ENCODE peak calls at places on chromosomes 3 and 15, in five cellular contexts. I is CD8-positive, alpha-beta memory T cell; R is AG10803; J is HTR-8/SVneo; C is uterus. N is an unnamed sample.

GRCh38 chr3:117045143-117045542 is 335.6 kb downstream of the TUSC7 start:
- DNase-seq in J (no peak), I (no peak), C (no peak), R (no peak), N (no peak)

GRCh38 chr3:125062904-125063618 is 7.3 kb upstream of the HEG1 start:
- DNase-seq in R (peak), J (peak), I (no peak), C (peak), N (no peak)

GRCh38 chr15:79179108-79179561 is 88.6 kb upstream of the RASGRF1 start:
- DNase-seq in I (no peak), R (no peak), C (no peak), J (peak), N (no peak)

GRCh38 chr15:25777047-25777446 is 86.1 kb downstream of the ATP10A start:
- DNase-seq in I (no peak), J (no peak), R (no peak), C (no peak), N (peak)

GRCh38 chr3:169822983-169823382 is 10.3 kb upstream of the LRRC34 start:
- DNase-seq in J (no peak), C (no peak), R (no peak), I (no peak), N (no peak)

GRCh38 chr15:63211549-63211948 is 22.1 kb downstream of the RAB8B start:
- DNase-seq in R (no peak), J (no peak), I (no peak), C (no peak), N (no peak)

GRCh38 chr3:193879099-193879863 is 256.7 kb upstream of the HES1 start:
- DNase-seq in R (no peak), C (no peak), J (no peak), I (no peak), N (no peak)

GRCh38 chr15:81809543-81809942 is 236.3 kb downstream of the MEX3B start:
- DNase-seq in C (no peak), J (peak), R (peak), I (no peak), N (no peak)

GRCh38 chr3:115190747-115191146 is 43.7 kb upstream of the ZBTB20 start:
- DNase-seq in R (no peak), J (no peak), C (no peak), I (no peak), N (no peak)

GRCh38 chr15:41507820-41508290 is 5.8 kb downstream of the LTK start:
- DNase-seq in I (no peak), J (no peak), C (no peak), R (no peak), N (no peak)

GRCh38 chr15:68830141-68830540 is 9.4 kb upstream of the ANP32A start:
- DNase-seq in I (no peak), R (no peak), C (no peak), J (no peak), N (no peak)

GRCh38 chr3:178456942-178457341 is 79.3 kb upstream of the KCNMB2 start:
- DNase-seq in R (no peak), C (no peak), I (no peak), J (no peak), N (no peak)

GRCh38 chr3:152595975-152596832 is 238.7 kb upstream of the P2RY1 start:
- DNase-seq in R (peak), I (no peak), J (peak), C (peak), N (peak)

GRCh38 chr3:45684327-45684892 is 4.8 kb upstream of the SACM1L start:
- DNase-seq in C (no peak), I (no peak), R (no peak), J (no peak), N (no peak)

GRCh38 chr15:64274541-64274940 is 81.4 kb downstream of the CSNK1G1 start:
- DNase-seq in I (no peak), J (no peak), R (no peak), C (no peak), N (no peak)

GRCh38 chr3:98733778-98734281 is 29.3 kb upstream of the ST3GAL6 start:
- DNase-seq in J (peak), C (no peak), R (no peak), I (no peak), N (no peak)

GRCh38 chr3:143433787-143434378 is 314.3 kb downstream of the CHST2 start:
- DNase-seq in C (no peak), R (no peak), J (no peak), I (no peak), N (no peak)

GRCh38 chr3:19432679-19433078 is 284.4 kb downstream of the KCNH8 start:
- DNase-seq in J (no peak), R (no peak), I (no peak), C (no peak), N (no peak)

GRCh38 chr15:77907824-77908751 is 169.4 kb downstream of the TBC1D2B start:
- DNase-seq in I (no peak), R (peak), C (no peak), J (peak), N (no peak)

GRCh38 chr15:78875107-78875914 is 2.6 kb downstream of the MORF4L1 start:
- DNase-seq in I (no peak), C (no peak), J (no peak), R (no peak), N (no peak)

GRCh38 chr3:181838940-181839914 is 127.5 kb downstream of the SOX2 start:
- DNase-seq in J (no peak), I (no peak), C (no peak), R (no peak), N (no peak)

GRCh38 chr3:159616234-159616825 is 372.3 kb upstream of the IL12A start:
- DNase-seq in J (no peak), I (no peak), R (peak), C (peak), N (no peak)

GRCh38 chr3:26449996-26450395 is 172.6 kb upstream of the LRRC3B start:
- DNase-seq in R (no peak), I (no peak), J (no peak), C (no peak), N (no peak)

GRCh38 chr3:141050913-141051632 is at the start of gene SPSB4:
- DNase-seq in I (no peak), C (no peak), R (peak), J (peak), N (no peak)

N was measured in ureter.